ENCODE peak calls at places on chromosome 22, in ten cellular contexts. I is fibroblast of pulmonary artery; T is AG08396; Q is dorsolateral prefrontal cortex; J is NCI-H2081 treated with DMSO at 0.1 percent for 48 hours; V is GOT3; L is activated effector memory CD4-positive, alpha-beta T cell treated with anti-CD3 and anti-CD28 coated beads, Interleukin-2, amount 50 U/mL, for 16 hours; K is Karpas-422; P is T-helper 2 cell; Z is CD4-positive, CD25-positive, alpha-beta regulatory T cell. S is an unnamed sample.

GRCh38 chr22:48945621-48946458 is 881.8 kb downstream of the BRD1 start:
- DNase-seq in I (no peak), T (no peak), Q (peak), J (no peak), V (no peak), L (peak), K (no peak), P (no peak), Z (no peak), S (peak)

GRCh38 chr22:46108564-46109473 is 41.5 kb upstream of the PPARA start:
- DNase-seq in I (peak), T (peak), Q (no peak), J (no peak), V (no peak), L (no peak), K (peak), P (no peak), Z (no peak), S (no peak)

GRCh38 chr22:48845356-48845936 is 982.2 kb downstream of the BRD1 start:
- DNase-seq in I (no peak), T (no peak), Q (no peak), J (peak), V (no peak), L (no peak), K (no peak), P (no peak), Z (no peak), S (no peak)

GRCh38 chr22:46338636-46339035 is 3.1 kb downstream of the TRMU start:
- DNase-seq in I (no peak), T (no peak), Q (no peak), J (no peak), V (no peak), L (no peak), K (no peak), P (no peak), Z (no peak), S (no peak)

GRCh38 chr22:42316988-42317387 is 46.5 kb upstream of the TCF20 start:
- DNase-seq in I (peak), T (peak), Q (peak), J (no peak), V (no peak), L (peak), K (peak), P (no peak), Z (peak), S (no peak)

GRCh38 chr22:44542561-44543222 is 44.7 kb upstream of the RTL6 start:
- DNase-seq in I (no peak), T (no peak), Q (no peak), J (no peak), V (no peak), L (peak), K (no peak), P (no peak), Z (no peak), S (peak)

GRCh38 chr22:22593964-22594656 is 35.0 kb upstream of the PRAME start:
- DNase-seq in I (peak), T (peak), Q (peak), J (no peak), V (no peak), L (peak), K (peak), P (no peak), Z (peak), S (peak)

GRCh38 chr22:38176170-38176741 is 5.4 kb downstream of the PLA2G6 start:
- DNase-seq in I (peak), T (peak), Q (no peak), J (no peak), V (peak), L (no peak), K (no peak), P (no peak), Z (peak), S (no peak)

GRCh38 chr22:37369536-37369935 is 57.7 kb downstream of the ELFN2 start:
- DNase-seq in I (no peak), T (no peak), Q (no peak), J (no peak), V (no peak), L (no peak), K (no peak), P (no peak), Z (no peak), S (no peak)

GRCh38 chr22:23399367-23400285 is 180.5 kb downstream of the IGLL1 start:
- DNase-seq in I (no peak), T (no peak), Q (no peak), J (no peak), V (no peak), L (no peak), K (no peak), P (no peak), Z (no peak), S (no peak)

GRCh38 chr22:41808400-41808799 is 7.9 kb downstream of the CCDC134 start:
- DNase-seq in I (no peak), T (no peak), Q (no peak), J (no peak), V (no peak), L (no peak), K (no peak), P (no peak), Z (no peak), S (no peak)

GRCh38 chr22:23356094-23356493 is 175.8 kb downstream of the BCR start:
- DNase-seq in I (no peak), T (no peak), Q (no peak), J (no peak), V (no peak), L (no peak), K (no peak), P (no peak), Z (no peak), S (no peak)

GRCh38 chr22:47659467-47660302 is 897.2 kb downstream of the TBC1D22A start:
- DNase-seq in I (no peak), T (no peak), Q (no peak), J (no peak), V (no peak), L (no peak), K (no peak), P (no peak), Z (no peak), S (no peak)

S was measured in sciatic nerve.